ENCODE peak calls at places on chromosomes 3 and 15, in ten cellular contexts. P is stimulated activated CD4-positive, alpha-beta T cell treated with anti-CD3 and anti-CD28 coated beads, TNF-alpha, amount 100 ng/mL, for 4 hours; S is A172; V is WERI-Rb-1; W is Panc1; Q is RPMI8226; Y is WTC11; K is islet precursor cell; D is activated CD8-positive, alpha-beta memory T cell treated with anti-CD3 and anti-CD28 coated beads for 24 hours; Z is right cardiac atrium. J is an unnamed sample.

GRCh38 chr3:42886294-42886822 is 10.7 kb upstream of the CYP8B1 start:
- DNase-seq in Y (no peak), D (no peak), V (no peak), Z (no peak), S (no peak), K (no peak), Q (no peak), W (no peak), P (no peak), J (no peak)

GRCh38 chr3:184448321-184449160 is 68.7 kb downstream of the CHRD start:
- DNase-seq in Q (no peak), K (peak), D (no peak), S (peak), W (no peak), P (no peak), Z (no peak), Y (no peak), V (no peak), J (peak)

GRCh38 chr3:127673191-127674098 is 693 bp downstream of the ABTB1 start:
- DNase-seq in P (no peak), K (peak), W (no peak), V (peak), Q (peak), Y (peak), S (peak), Z (peak), D (no peak), J (peak)

GRCh38 chr3:126511291-126511690 is 6.3 kb downstream of the UROC1 start:
- DNase-seq in V (no peak), K (no peak), W (no peak), Z (no peak), P (no peak), Y (no peak), S (no peak), D (no peak), Q (no peak), J (no peak)

GRCh38 chr15:37921527-37922385 is 12.7 kb upstream of the TMCO5A start:
- DNase-seq in Q (no peak), K (no peak), Z (no peak), S (peak), V (no peak), P (no peak), Y (no peak), W (no peak), D (no peak), J (no peak)

GRCh38 chr15:39239562-39239961 is 341.3 kb upstream of the THBS1 start:
- DNase-seq in D (no peak), K (no peak), Q (no peak), Y (no peak), V (no peak), W (no peak), P (no peak), S (peak), Z (no peak), J (peak)

GRCh38 chr3:184710870-184711365 is 946 bp downstream of the MAGEF1 start:
- DNase-seq in Z (peak), P (no peak), W (no peak), S (no peak), Y (no peak), D (peak), K (peak), Q (peak), V (no peak), J (no peak)

GRCh38 chr15:38308797-38309196 is 56.2 kb downstream of the SPRED1 start:
- DNase-seq in P (no peak), W (no peak), K (no peak), Z (no peak), V (no peak), Q (no peak), S (no peak), D (no peak), Y (no peak), J (no peak)

GRCh38 chr3:197035577-197035976 is 6.0 kb upstream of the MELTF start:
- DNase-seq in V (no peak), D (no peak), W (no peak), K (no peak), Y (no peak), Q (no peak), Z (no peak), P (no peak), S (no peak), J (no peak)

GRCh38 chr3:13301295-13301987 is 118.7 kb downstream of the NUP210 start:
- DNase-seq in V (no peak), Q (no peak), W (no peak), S (peak), K (peak), Y (peak), P (no peak), D (no peak), Z (no peak), J (peak)

GRCh38 chr3:127035672-127036071 is 52.8 kb downstream of the PLXNA1 start:
- DNase-seq in D (no peak), P (no peak), Q (peak), V (no peak), Z (peak), S (peak), K (no peak), Y (no peak), W (no peak), J (peak)

GRCh38 chr15:47331796-47332480 is 385.4 kb upstream of the SEMA6D start:
- DNase-seq in D (no peak), Y (no peak), V (no peak), Q (no peak), S (no peak), K (no peak), P (no peak), Z (no peak), W (no peak), J (peak)

GRCh38 chr3:39284457-39284881 is 4.6 kb upstream of the CX3CR1 start:
- DNase-seq in S (no peak), V (no peak), K (no peak), Q (no peak), Z (no peak), D (no peak), P (no peak), Y (no peak), W (no peak), J (no peak)

GRCh38 chr3:29764603-29765254 is 483.9 kb downstream of the RBMS3 start:
- DNase-seq in K (no peak), P (no peak), V (no peak), Z (no peak), D (no peak), Q (peak), W (peak), S (peak), Y (no peak), J (peak)

GRCh38 chr3:117443014-117443413 is 733.4 kb downstream of the TUSC7 start:
- DNase-seq in S (no peak), W (no peak), K (no peak), Y (no peak), P (no peak), Z (no peak), Q (no peak), D (no peak), V (no peak), J (no peak)

GRCh38 chr15:76058714-76059319 is 968 bp upstream of the TMEM266 start:
- DNase-seq in Y (peak), D (no peak), V (peak), W (no peak), P (no peak), K (peak), Q (peak), Z (no peak), S (peak), J (peak)

GRCh38 chr3:160801386-160802118 is 45.5 kb downstream of the PPM1L start:
- DNase-seq in P (no peak), W (no peak), S (no peak), Y (no peak), Z (peak), V (no peak), Q (peak), D (no peak), K (no peak), J (no peak)

GRCh38 chr15:48647963-48648362 is 2.5 kb upstream of the FBN1 start:
- DNase-seq in S (no peak), P (no peak), K (peak), Z (no peak), W (no peak), Y (no peak), Q (no peak), V (peak), D (no peak), J (peak)

J was measured in iris pigment epithelial cell.